ENCODE peak calls at places on chromosomes 7 and 10, in six cellular contexts. K, U, D, M, Z and L are unnamed samples.

GRCh38 chr7:110766874-110767273 is 324.1 kb upstream of the LRRN3 start:
- DNase-seq in K (no peak), U (no peak), D (no peak), M (no peak), Z (no peak), L (no peak)

GRCh38 chr7:128190051-128190640 is 50.9 kb upstream of the LEP start:
- DNase-seq in K (no peak), U (no peak), D (no peak), M (no peak), Z (no peak), L (no peak)

GRCh38 chr7:51263631-51264484 is 52.8 kb downstream of the COBL start:
- DNase-seq in K (no peak), U (no peak), D (no peak), M (no peak), Z (no peak), L (no peak)

GRCh38 chr10:15725603-15726002 is 5.9 kb upstream of the ITGA8 start:
- DNase-seq in K (no peak), U (no peak), D (no peak), M (no peak), Z (peak), L (no peak)

GRCh38 chr10:48634198-48634983 is 29.5 kb upstream of the ARHGAP22 start:
- DNase-seq in K (no peak), U (peak), D (peak), M (no peak), Z (no peak), L (peak)

GRCh38 chr7:109844362-109844761 is 1246.6 kb upstream of the LRRN3 start:
- DNase-seq in K (no peak), U (no peak), D (no peak), M (no peak), Z (no peak), L (no peak)

GRCh38 chr10:79579361-79579760 is 19.2 kb upstream of the SFTPA2 start:
- DNase-seq in K (no peak), U (no peak), D (no peak), M (no peak), Z (no peak), L (no peak)

GRCh38 chr7:114930107-114930521 is 8.2 kb downstream of the MDFIC start:
- DNase-seq in K (no peak), U (no peak), D (no peak), M (no peak), Z (peak), L (no peak)

GRCh38 chr10:121880842-121881423 is 46.9 kb downstream of the ATE1 start:
- DNase-seq in K (no peak), U (no peak), D (no peak), M (no peak), Z (no peak), L (no peak)

GRCh38 chr7:12239821-12240220 is 28.7 kb downstream of the TMEM106B start:
- DNase-seq in K (no peak), U (no peak), D (no peak), M (no peak), Z (no peak), L (no peak)

GRCh38 chr7:136303162-136303561 is 326.0 kb upstream of the MTPN start:
- DNase-seq in K (no peak), U (no peak), D (no peak), M (no peak), Z (no peak), L (no peak)

GRCh38 chr7:105596866-105597265 is 15.6 kb upstream of the EFCAB10 start:
- DNase-seq in K (no peak), U (no peak), D (no peak), M (no peak), Z (no peak), L (no peak)

GRCh38 chr10:72096115-72097000 is 8.0 kb upstream of the SPOCK2 start:
- DNase-seq in K (no peak), U (peak), D (no peak), M (no peak), Z (peak), L (no peak)

GRCh38 chr7:105776068-105776790 is 100.2 kb downstream of the ATXN7L1 start:
- DNase-seq in K (no peak), U (no peak), D (no peak), M (no peak), Z (peak), L (peak)

GRCh38 chr7:117588352-117588794 is 108.5 kb downstream of the CFTR start:
- DNase-seq in K (no peak), U (no peak), D (no peak), M (no peak), Z (no peak), L (no peak)

GRCh38 chr10:129307141-129307540 is 159.9 kb upstream of the MGMT start:
- DNase-seq in K (no peak), U (no peak), D (no peak), M (no peak), Z (no peak), L (no peak)

GRCh38 chr7:1777122-1777521 is 107.0 kb downstream of the ELFN1 start:
- DNase-seq in K (no peak), U (no peak), D (no peak), M (no peak), Z (no peak), L (no peak)